ENCODE peak calls at places on chromosome 22, in eight cellular contexts. H, G, K, V, Q, Y, N and E are unnamed samples.
A peak's percentile ranks its signal among the peaks of the same experiment; 100 is the strongest.

GRCh38 chr22:32828150-32828549 is 26.6 kb downstream of the TIMP3 start:
- DNase-seq in H (no peak), G (no peak), K (no peak), V (no peak), Q (no peak), Y (no peak), N (no peak), E (no peak)

GRCh38 chr22:47192106-47192650 is 429.7 kb downstream of the TBC1D22A start:
- DNase-seq in H (no peak), G (no peak), K (no peak), V (peak; percentile 44), Q (no peak), Y (no peak), N (no peak), E (no peak)

GRCh38 chr22:40654522-40655167 is 18.1 kb upstream of the MRTFA start:
- DNase-seq in H (peak; percentile 64), G (no peak), K (no peak), V (no peak), Q (peak; percentile 56), Y (no peak), N (no peak), E (no peak)

GRCh38 chr22:43731986-43732385 is 80.1 kb downstream of the EFCAB6 start:
- DNase-seq in H (no peak), G (no peak), K (no peak), V (no peak), Q (no peak), Y (no peak), N (no peak), E (no peak)

GRCh38 chr22:27113211-27114030 is 456.0 kb downstream of the MIAT start:
- DNase-seq in H (no peak), G (no peak), K (no peak), V (no peak), Q (peak; percentile 23), Y (peak; percentile 94), N (no peak), E (no peak)

GRCh38 chr22:47205562-47205961 is 443.1 kb downstream of the TBC1D22A start:
- DNase-seq in H (no peak), G (no peak), K (no peak), V (peak; percentile 36), Q (no peak), Y (no peak), N (no peak), E (no peak)

GRCh38 chr22:37196539-37197450 is 8.7 kb upstream of the C1QTNF6 start:
- DNase-seq in H (peak; percentile 73), G (no peak), K (no peak), V (peak; percentile 58), Q (peak; percentile 75), Y (no peak), N (no peak), E (no peak)

GRCh38 chr22:30301995-30302809 is 12.9 kb upstream of the CASTOR1 start:
- DNase-seq in H (no peak), G (no peak), K (no peak), V (no peak), Q (peak; percentile 52), Y (no peak), N (no peak), E (no peak)

GRCh38 chr22:49084203-49084602 is 743.5 kb downstream of the BRD1 start:
- DNase-seq in H (no peak), G (no peak), K (no peak), V (peak; percentile 50), Q (peak; percentile 87), Y (no peak), N (no peak), E (no peak)

GRCh38 chr22:29314537-29315285 is 786 bp downstream of the RASL10A start:
- DNase-seq in H (peak; percentile 63), G (no peak), K (no peak), V (no peak), Q (peak; percentile 71), Y (no peak), N (no peak), E (no peak)